ENCODE peak calls at places on chromosomes 6 and 20, in ten cellular contexts. Z is fibroblast of mammary gland, K is omental fat pad, X is mesothelial cell of epicardium, Y is heart left ventricle, M is progenitor cell of endocrine pancreas, N is ovary, J is GM23338, W is breast epithelium, C is epithelial cell of esophagus. B is an unnamed sample.

GRCh38 chr6:82364087-82365010 is 732 bp downstream of the TPBG start:
- DNase-seq in K (no peak), Y (peak), Z (peak), X (peak), M (peak), W (peak), J (peak), C (peak), N (peak), B (peak)

GRCh38 chr6:47854996-47855395 is 73.2 kb downstream of the OPN5 start:
- DNase-seq in X (no peak), Z (no peak), K (no peak), W (no peak), J (no peak), N (no peak), C (peak), Y (no peak), M (no peak), B (no peak)

GRCh38 chr20:10476319-10476724 is 41.2 kb downstream of the SLX4IP start:
- DNase-seq in C (no peak), K (no peak), M (no peak), W (no peak), Y (no peak), Z (peak), N (no peak), X (no peak), J (no peak), B (peak)

GRCh38 chr20:36336204-36336603 is 30.1 kb downstream of the DLGAP4 start:
- DNase-seq in N (no peak), K (no peak), Y (peak), C (no peak), W (no peak), J (no peak), M (no peak), X (no peak), Z (no peak), B (no peak)

GRCh38 chr20:1803216-1804128 is 91.7 kb upstream of the SIRPA start:
- DNase-seq in N (no peak), Z (peak), C (peak), Y (peak), K (no peak), W (no peak), M (peak), J (peak), X (peak), B (peak)

GRCh38 chr6:125262026-125263013 is 39.4 kb downstream of the HDDC2 start:
- DNase-seq in Y (no peak), C (no peak), Z (peak), K (no peak), W (no peak), X (no peak), M (no peak), N (no peak), J (no peak), B (no peak)

GRCh38 chr6:56821005-56821432 is 133.9 kb upstream of the BEND6 start:
- DNase-seq in K (no peak), J (no peak), Y (no peak), Z (no peak), M (no peak), W (no peak), X (no peak), C (no peak), N (no peak), B (no peak)

GRCh38 chr6:24126586-24127192 is 674 bp downstream of the NRSN1 start:
- DNase-seq in Z (peak), X (peak), Y (no peak), J (peak), M (peak), N (no peak), W (no peak), C (peak), K (no peak), B (peak)

GRCh38 chr6:24522090-24522820 is 27.5 kb downstream of the ALDH5A1 start:
- DNase-seq in Y (no peak), W (no peak), K (no peak), C (peak), M (no peak), J (peak), X (no peak), N (no peak), Z (peak), B (peak)

GRCh38 chr20:5073154-5074049 is 46.4 kb downstream of the PCNA start:
- DNase-seq in K (peak), J (peak), M (no peak), Z (peak), W (peak), C (peak), N (peak), Y (peak), X (no peak), B (peak)

GRCh38 chr6:144582939-144583613 is 297.9 kb downstream of the UTRN start:
- DNase-seq in W (peak), Z (peak), C (no peak), K (no peak), J (peak), Y (peak), M (no peak), X (no peak), N (no peak), B (peak)

GRCh38 chr20:34530342-34530741 is 14.1 kb downstream of the DYNLRB1 start:
- DNase-seq in J (no peak), M (no peak), C (no peak), Z (no peak), X (no peak), N (no peak), W (no peak), K (no peak), Y (no peak), B (no peak)

GRCh38 chr20:62699296-62699695 is 9.3 kb upstream of the NTSR1 start:
- DNase-seq in W (no peak), M (no peak), Z (no peak), C (no peak), J (no peak), N (no peak), K (no peak), X (no peak), Y (peak), B (no peak)

GRCh38 chr20:50680106-50680960 is 11.0 kb downstream of the RIPOR3 start:
- DNase-seq in C (no peak), X (no peak), Y (peak), J (no peak), Z (peak), N (peak), K (no peak), W (no peak), M (no peak), B (no peak)

GRCh38 chr6:122012576-122012975 is 386.9 kb upstream of the HSF2 start:
- DNase-seq in J (no peak), Y (no peak), W (no peak), Z (peak), N (no peak), K (no peak), M (no peak), C (no peak), X (no peak), B (no peak)

GRCh38 chr6:148747493-148748160 is 797 bp downstream of the UST start:
- DNase-seq in Y (peak), M (peak), C (peak), J (peak), X (peak), Z (peak), N (peak), W (peak), K (no peak), B (peak)

GRCh38 chr6:155504848-155505247 is 49.2 kb upstream of the NOX3 start:
- DNase-seq in N (no peak), W (no peak), M (no peak), C (no peak), X (no peak), K (no peak), J (no peak), Z (no peak), Y (no peak), B (no peak)

GRCh38 chr6:148495029-148495428 is 152.4 kb downstream of the SASH1 start:
- DNase-seq in Z (no peak), K (no peak), C (no peak), X (no peak), Y (no peak), J (no peak), N (no peak), M (no peak), W (no peak), B (peak)

GRCh38 chr6:47203968-47204611 is 105.6 kb downstream of the TNFRSF21 start:
- DNase-seq in Z (no peak), N (no peak), M (no peak), J (no peak), X (no peak), K (no peak), W (no peak), Y (no peak), C (no peak), B (no peak)

GRCh38 chr6:166162599-166163342 is 4.9 kb downstream of the TBXT start:
- DNase-seq in K (no peak), J (no peak), W (no peak), M (no peak), C (no peak), Y (no peak), N (no peak), X (no peak), Z (no peak), B (peak)

GRCh38 chr6:45685076-45685475 is 307.3 kb upstream of the SUPT3H start:
- DNase-seq in Z (no peak), N (no peak), X (no peak), J (no peak), K (no peak), Y (no peak), C (no peak), W (no peak), M (no peak), B (no peak)

GRCh38 chr20:45012682-45013302 is 46.5 kb downstream of the STK4 start:
- DNase-seq in K (no peak), X (no peak), M (no peak), C (peak), J (peak), Z (peak), Y (no peak), N (no peak), W (no peak), B (no peak)

GRCh38 chr6:104253236-104253635 is 606.5 kb downstream of the HACE1 start:
- DNase-seq in M (no peak), N (no peak), Z (no peak), X (no peak), W (no peak), J (no peak), Y (no peak), C (no peak), K (no peak), B (no peak)

GRCh38 chr6:129195666-129196065 is 312.7 kb downstream of the LAMA2 start:
- DNase-seq in M (no peak), X (no peak), K (no peak), J (peak), N (no peak), C (no peak), Y (no peak), W (no peak), Z (no peak), B (no peak)
- TF ChIP-seq CTCF in M (no peak), X (no peak), K (no peak), J (peak), N (no peak), C (no peak), Y (no peak), W (no peak), Z (no peak), B (no peak)

GRCh38 chr6:157226761-157227160 is 96.6 kb downstream of the TMEM242 start:
- DNase-seq in Y (no peak), K (no peak), M (no peak), N (no peak), X (no peak), W (no peak), C (no peak), Z (no peak), J (no peak), B (no peak)

GRCh38 chr6:157226026-157226639 is 97.2 kb downstream of the TMEM242 start:
- DNase-seq in X (no peak), Z (peak), W (no peak), C (no peak), M (no peak), N (peak), J (no peak), K (no peak), Y (peak), B (no peak)

GRCh38 chr6:157229219-157229607 is 94.1 kb downstream of the TMEM242 start:
- DNase-seq in N (no peak), J (peak), X (no peak), K (no peak), Y (no peak), Z (no peak), M (no peak), C (no peak), W (no peak), B (no peak)

GRCh38 chr6:157228421-157229218 is 94.7 kb downstream of the TMEM242 start:
- DNase-seq in X (no peak), K (no peak), C (no peak), Y (no peak), N (no peak), M (no peak), Z (no peak), J (peak), W (no peak), B (no peak)

DNA sequence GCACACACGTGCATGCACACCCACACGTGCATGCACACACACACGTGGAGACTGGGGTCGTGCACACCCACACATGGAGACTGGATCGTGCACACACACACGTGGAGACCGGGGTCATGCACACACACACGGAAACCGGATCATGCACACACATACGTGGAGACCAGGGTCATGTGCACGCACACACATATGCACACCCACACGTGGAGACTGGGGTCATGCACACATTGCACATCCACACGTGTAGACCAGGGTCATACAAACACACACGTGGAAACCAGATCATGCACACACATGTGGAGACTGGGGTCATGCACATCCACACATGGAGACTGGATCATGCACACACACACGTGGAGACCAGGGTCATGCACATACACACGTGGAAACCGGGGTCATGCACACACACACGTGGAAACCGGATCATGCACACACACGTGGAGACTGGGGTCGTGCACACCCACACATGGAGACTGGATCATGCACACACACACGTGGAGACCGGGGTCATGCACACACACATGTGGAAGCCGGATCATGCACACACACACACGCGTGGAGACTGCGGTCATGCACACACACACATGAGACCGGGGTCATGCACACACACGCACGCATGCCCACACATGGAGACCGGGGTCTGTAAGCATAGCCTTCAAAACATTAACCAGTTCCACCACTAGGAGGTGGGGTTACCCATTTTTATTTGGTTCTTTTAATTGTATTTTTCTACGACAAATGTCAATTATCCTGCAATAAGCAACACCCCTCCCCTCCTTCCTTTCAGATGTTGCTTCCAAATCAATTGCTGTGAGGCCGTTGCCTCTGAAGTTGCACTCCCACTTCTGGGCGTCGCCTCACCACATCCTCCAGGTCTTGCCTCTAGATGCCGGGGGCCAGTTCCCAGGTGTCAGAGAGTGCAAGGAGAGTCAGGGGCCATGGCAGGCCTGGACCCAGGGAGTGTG is 95.8 kb downstream of the TMEM242 start:
- DNase-seq in X (no peak), J (peak), Z (peak), W (no peak), N (no peak), M (no peak), C (no peak), K (no peak), Y (no peak), B (peak)
- TF ChIP-seq CTCF in X (peak), J (peak), Z (peak), W (no peak), N (no peak), M (peak), C (peak), K (no peak), Y (peak), B (peak)

DNA sequence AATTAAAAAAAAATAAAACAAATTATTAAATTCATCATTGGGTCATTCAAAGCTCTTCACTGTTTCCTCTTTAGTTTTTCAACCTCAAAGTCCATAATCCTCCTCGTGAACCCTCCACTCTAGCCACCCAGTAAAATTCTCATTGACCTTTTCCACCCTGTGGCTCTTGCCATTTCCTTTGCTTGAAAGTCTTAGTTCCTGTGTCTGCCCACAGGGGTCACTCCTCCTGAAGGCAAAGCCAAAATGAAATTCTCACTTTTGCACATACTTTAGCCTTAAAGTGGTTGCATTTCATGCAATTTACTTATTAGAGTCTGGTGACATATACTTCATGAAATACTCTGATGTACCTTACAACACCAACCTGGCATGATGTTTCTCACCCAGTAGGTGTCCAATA is 263.7 kb downstream of the BMP2 start:
- DNase-seq in J (peak), C (no peak), Z (no peak), X (no peak), M (no peak), Y (no peak), N (no peak), W (no peak), K (no peak), B (no peak)
- TF ChIP-seq CTCF in J (peak), C (peak), Z (peak), X (no peak), M (peak), Y (no peak), N (no peak), W (no peak), K (no peak), B (no peak)

GRCh38 chr6:110039996-110040383 is 61.9 kb downstream of the GPR6 start:
- DNase-seq in Z (peak), C (peak), W (no peak), Y (no peak), X (peak), M (no peak), J (peak), N (peak), K (no peak), B (peak)
- TF ChIP-seq CTCF in Z (peak), C (peak), W (no peak), Y (no peak), X (no peak), M (peak), J (peak), N (no peak), K (no peak), B (peak)

B was measured in activated CD8-positive, alpha-beta T cell treated with anti-CD3 and anti-CD28 coated beads for 36 hours.